ENCODE peak calls at places on chromosome 10, in ten cellular contexts. R is stimulated activated naive B cell treated with anti-CD40 and anti-IgM and Interleukin-4, amounts not matched to agents 10 μg/mL and 1 μg/mL and 100 μg/mL, for 72 hours; K is NCI-H2081; J is DMS153; N is fibroblast of lung; V is T-helper 1 cell; M is hypothalamus; C is nucleus accumbens; S is M059J; P is kidney glomerular epithelial cell. L is an unnamed sample.

GRCh38 chr10:84493951-84494848 is 165.8 kb downstream of the CCSER2 start:
- DNase-seq in R (no peak), K (no peak), J (no peak), N (peak), V (no peak), M (no peak), C (no peak), S (peak), P (peak), L (no peak)

GRCh38 chr10:103636492-103636891 is 143.0 kb downstream of the NEURL1 start:
- DNase-seq in R (no peak), K (no peak), J (no peak), N (no peak), V (no peak), M (no peak), C (no peak), S (no peak), P (no peak), L (no peak)

GRCh38 chr10:86649471-86650150 is 4.7 kb upstream of the OPN4 start:
- DNase-seq in R (no peak), K (no peak), J (no peak), N (no peak), V (no peak), M (no peak), C (no peak), S (no peak), P (no peak), L (no peak)

GRCh38 chr10:62805139-62806092 is 896 bp downstream of the ADO start:
- DNase-seq in R (no peak), K (peak), J (no peak), N (peak), V (no peak), M (no peak), C (no peak), S (peak), P (peak), L (no peak)

GRCh38 chr10:132393695-132394181 is 3.3 kb upstream of the PWWP2B start:
- DNase-seq in R (no peak), K (no peak), J (no peak), N (no peak), V (no peak), M (no peak), C (no peak), S (no peak), P (no peak), L (no peak)

GRCh38 chr10:122021421-122021820 is 32.5 kb downstream of the TACC2 start:
- DNase-seq in R (no peak), K (no peak), J (no peak), N (peak), V (no peak), M (no peak), C (no peak), S (no peak), P (no peak), L (no peak)

GRCh38 chr10:2985729-2986232 is 81.6 kb upstream of the PFKP start:
- DNase-seq in R (no peak), K (peak), J (peak), N (peak), V (no peak), M (no peak), C (no peak), S (peak), P (peak), L (no peak)

GRCh38 chr10:31757831-31758230 is 170.8 kb downstream of the ARHGAP12 start:
- DNase-seq in R (no peak), K (no peak), J (no peak), N (no peak), V (no peak), M (no peak), C (no peak), S (no peak), P (no peak), L (no peak)

GRCh38 chr10:88534072-88534665 is 48.9 kb downstream of the RNLS start:
- DNase-seq in R (no peak), K (no peak), J (no peak), N (no peak), V (no peak), M (no peak), C (no peak), S (no peak), P (no peak), L (no peak)

GRCh38 chr10:12707461-12708185 is 293.9 kb downstream of the CCDC3 start:
- DNase-seq in R (peak), K (peak), J (no peak), N (peak), V (no peak), M (no peak), C (peak), S (peak), P (peak), L (no peak)

GRCh38 chr10:112345202-112345601 is 28.7 kb upstream of the ACSL5 start:
- DNase-seq in R (no peak), K (no peak), J (no peak), N (no peak), V (no peak), M (no peak), C (no peak), S (no peak), P (no peak), L (no peak)

GRCh38 chr10:63429280-63429679 is 36.5 kb downstream of the JMJD1C start:
- DNase-seq in R (no peak), K (no peak), J (no peak), N (peak), V (no peak), M (no peak), C (no peak), S (peak), P (no peak), L (no peak)

GRCh38 chr10:3774018-3774813 is 10.8 kb downstream of the KLF6 start:
- DNase-seq in R (no peak), K (no peak), J (no peak), N (peak), V (no peak), M (no peak), C (no peak), S (peak), P (no peak), L (no peak)

GRCh38 chr10:76296885-76297775 is 865.7 kb downstream of the LRMDA start:
- DNase-seq in R (no peak), K (no peak), J (no peak), N (no peak), V (no peak), M (no peak), C (no peak), S (no peak), P (no peak), L (no peak)

GRCh38 chr10:71076473-71077142 is 135.8 kb upstream of the UNC5B start:
- DNase-seq in R (no peak), K (peak), J (no peak), N (no peak), V (no peak), M (no peak), C (peak), S (no peak), P (no peak), L (no peak)

GRCh38 chr10:69335063-69335587 is 56.8 kb downstream of the HK1 start:
- DNase-seq in R (no peak), K (no peak), J (no peak), N (peak), V (no peak), M (no peak), C (peak), S (no peak), P (no peak), L (peak)

GRCh38 chr10:89431977-89432376 is 17.6 kb downstream of the IFIT5 start:
- DNase-seq in R (no peak), K (no peak), J (no peak), N (peak), V (no peak), M (no peak), C (no peak), S (peak), P (peak), L (no peak)

GRCh38 chr10:110834622-110835219 is 37.0 kb upstream of the PDCD4 start:
- DNase-seq in R (no peak), K (peak), J (peak), N (no peak), V (no peak), M (no peak), C (no peak), S (no peak), P (no peak), L (no peak)

GRCh38 chr10:62239994-62240393 is 28.6 kb downstream of the RTKN2 start:
- DNase-seq in R (no peak), K (no peak), J (no peak), N (no peak), V (no peak), M (no peak), C (no peak), S (peak), P (no peak), L (no peak)

GRCh38 chr10:122498521-122498920 is 37.2 kb downstream of the HTRA1 start:
- DNase-seq in R (no peak), K (no peak), J (no peak), N (peak), V (no peak), M (no peak), C (no peak), S (no peak), P (no peak), L (no peak)

GRCh38 chr10:75228834-75229233 is 6.9 kb downstream of the COMTD1 start:
- DNase-seq in R (no peak), K (no peak), J (no peak), N (peak), V (no peak), M (no peak), C (no peak), S (no peak), P (no peak), L (no peak)

GRCh38 chr10:74598891-74599566 is 227.4 kb upstream of the KAT6B start:
- DNase-seq in R (no peak), K (no peak), J (no peak), N (peak), V (no peak), M (no peak), C (no peak), S (no peak), P (no peak), L (no peak)

GRCh38 chr10:82463614-82464013 is 588.6 kb downstream of the NRG3 start:
- DNase-seq in R (no peak), K (no peak), J (no peak), N (no peak), V (no peak), M (no peak), C (no peak), S (no peak), P (no peak), L (no peak)

GRCh38 chr10:124217906-124218769 is 124.7 kb upstream of the CHST15 start:
- DNase-seq in R (no peak), K (no peak), J (no peak), N (no peak), V (no peak), M (no peak), C (no peak), S (no peak), P (no peak), L (no peak)

GRCh38 chr10:91162050-91162494 is 58.4 kb upstream of the PCGF5 start:
- DNase-seq in R (peak), K (peak), J (no peak), N (peak), V (no peak), M (no peak), C (no peak), S (peak), P (no peak), L (no peak)

GRCh38 chr10:118349235-118349634 is 7.1 kb upstream of the FAM204A start:
- DNase-seq in R (no peak), K (no peak), J (no peak), N (no peak), V (no peak), M (no peak), C (no peak), S (no peak), P (no peak), L (no peak)

GRCh38 chr10:32941357-32941756 is 16.7 kb downstream of the ITGB1 start:
- DNase-seq in R (no peak), K (no peak), J (no peak), N (no peak), V (no peak), M (no peak), C (no peak), S (no peak), P (no peak), L (no peak)

GRCh38 chr10:788796-789748 is 99.6 kb upstream of the DIP2C start:
- DNase-seq in R (no peak), K (peak), J (peak), N (peak), V (no peak), M (no peak), C (no peak), S (peak), P (peak), L (no peak)

GRCh38 chr10:82969405-82969804 is 1094.4 kb downstream of the NRG3 start:
- DNase-seq in R (no peak), K (peak), J (no peak), N (peak), V (no peak), M (no peak), C (no peak), S (peak), P (peak), L (no peak)

GRCh38 chr10:79066460-79067240 is 2.1 kb upstream of the ZMIZ1 start:
- DNase-seq in R (no peak), K (peak), J (peak), N (peak), V (no peak), M (no peak), C (peak), S (peak), P (peak), L (no peak)

GRCh38 chr10:96366508-96366907 is 7.7 kb upstream of the OPALIN start:
- DNase-seq in R (no peak), K (no peak), J (no peak), N (peak), V (no peak), M (no peak), C (no peak), S (no peak), P (no peak), L (no peak)

GRCh38 chr10:89182894-89183293 is 24.2 kb downstream of the CH25H start:
- DNase-seq in R (no peak), K (no peak), J (no peak), N (no peak), V (no peak), M (no peak), C (no peak), S (no peak), P (no peak), L (no peak)

GRCh38 chr10:128062837-128063563 is 63.2 kb downstream of the MKI67 start:
- DNase-seq in R (peak), K (no peak), J (no peak), N (no peak), V (no peak), M (no peak), C (no peak), S (no peak), P (no peak), L (no peak)

GRCh38 chr10:60114765-60115586 is 208.6 kb upstream of the CCDC6 start:
- DNase-seq in R (peak), K (peak), J (no peak), N (peak), V (no peak), M (no peak), C (no peak), S (peak), P (peak), L (no peak)